ENCODE peak calls at places on chromosomes 4 and X, in nine cellular contexts. A, R, P, Z, D, Y, X, B and O are unnamed samples.

GRCh38 chr4:132504438-132504837 is 644.7 kb upstream of the PCDH10 start:
- DNase-seq in B (no peak), X (no peak), P (no peak), D (no peak), A (no peak), Y (no peak), R (no peak), Z (no peak), O (no peak)

GRCh38 chr4:74056858-74057562 is 18.5 kb upstream of the CXCL3 start:
- DNase-seq in X (no peak), A (no peak), R (peak; percentile 61), B (no peak), Y (peak; percentile 83), D (no peak), P (no peak), Z (no peak), O (peak; percentile 64)

GRCh38 chr4:3184725-3185124 is 64.2 kb upstream of the MSANTD1 start:
- DNase-seq in Z (no peak), X (no peak), Y (no peak), B (no peak), R (no peak), P (no peak), D (no peak), A (no peak), O (no peak)

GRCh38 chrX:41350150-41350975 is 16.4 kb downstream of the DDX3X start:
- DNase-seq in A (no peak), D (no peak), Z (no peak), X (no peak), R (peak; percentile 11), P (no peak), Y (peak; percentile 29), B (no peak), O (no peak)

GRCh38 chr4:48079972-48080391 is 54.1 kb downstream of the TXK start:
- DNase-seq in D (no peak), R (no peak), B (no peak), Z (no peak), P (no peak), Y (no peak), A (no peak), X (no peak), O (peak; percentile 47)

GRCh38 chrX:119389854-119390501 is 9.2 kb upstream of the SLC25A43 start:
- DNase-seq in R (no peak), P (no peak), D (no peak), X (no peak), Z (no peak), A (no peak), Y (no peak), B (no peak), O (no peak)

GRCh38 chrX:3403748-3404147 is 57.3 kb upstream of the MXRA5 start:
- DNase-seq in P (no peak), X (no peak), D (no peak), Z (no peak), Y (peak; percentile 6), R (peak; percentile 13), B (no peak), A (no peak), O (no peak)

GRCh38 chrX:5388087-5388486 is 840.6 kb downstream of the NLGN4X start:
- DNase-seq in D (no peak), Z (no peak), X (no peak), Y (no peak), R (no peak), B (no peak), P (no peak), A (no peak), O (no peak)

GRCh38 chrX:84363674-84364073 is 138.6 kb downstream of the HDX start:
- DNase-seq in A (no peak), X (no peak), Y (no peak), P (no peak), B (no peak), D (no peak), Z (no peak), R (no peak), O (no peak)

GRCh38 chr4:125689839-125690238 is 375.1 kb downstream of the FAT4 start:
- DNase-seq in Z (no peak), X (no peak), A (no peak), R (no peak), D (no peak), P (no peak), Y (no peak), B (no peak), O (no peak)

GRCh38 chrX:75074475-75074874 is 81.6 kb downstream of the ABCB7 start:
- DNase-seq in B (no peak), A (no peak), R (no peak), D (no peak), Y (no peak), X (no peak), Z (no peak), P (no peak), O (no peak)

GRCh38 chrX:91434351-91435168 is at the start of gene PABPC5:
- DNase-seq in R (peak; percentile 87), D (peak; percentile 77), Y (peak; percentile 76), P (peak; percentile 87), B (peak; percentile 2), X (peak; percentile 92), A (peak; percentile 81), Z (peak; percentile 53), O (no peak)

GRCh38 chrX:54357414-54358377 is at the start of gene WNK3:
- DNase-seq in Z (peak; percentile 82), Y (peak; percentile 91), X (peak; percentile 91), A (peak; percentile 87), B (peak; percentile 20), R (peak; percentile 51), P (peak; percentile 71), D (peak; percentile 77), O (peak; percentile 22)

GRCh38 chr4:148778980-148779675 is 336.9 kb upstream of the NR3C2 start:
- DNase-seq in P (no peak), X (no peak), R (no peak), B (no peak), Z (no peak), A (no peak), D (no peak), Y (no peak), O (no peak)

GRCh38 chr4:52076731-52077130 is 25.6 kb downstream of the SPATA18 start:
- DNase-seq in D (no peak), Y (peak; percentile 21), B (no peak), X (peak; percentile 75), Z (peak; percentile 35), A (no peak), P (no peak), R (no peak), O (no peak)

GRCh38 chr4:103498161-103499070 is 221.4 kb downstream of the TACR3 start:
- DNase-seq in Y (peak; percentile 45), P (no peak), R (peak; percentile 18), A (no peak), B (no peak), Z (no peak), X (no peak), D (no peak), O (no peak)

GRCh38 chr4:34939073-34939472 is 1305.2 kb downstream of the ARAP2 start:
- DNase-seq in X (no peak), P (no peak), A (no peak), B (no peak), D (no peak), Z (no peak), R (no peak), Y (no peak), O (no peak)

GRCh38 chr4:156623376-156623775 is 348.2 kb downstream of the PDGFC start:
- DNase-seq in D (no peak), Y (no peak), Z (no peak), P (no peak), A (no peak), R (peak; percentile 21), B (no peak), X (no peak), O (no peak)

GRCh38 chr4:6118201-6118600 is 82.1 kb downstream of the JAKMIP1 start:
- DNase-seq in Y (no peak), D (no peak), X (peak; percentile 16), P (no peak), B (no peak), Z (no peak), R (no peak), A (no peak), O (no peak)

GRCh38 chrX:11423362-11423818 is 130.2 kb downstream of the AMELX start:
- DNase-seq in Z (no peak), R (peak; percentile 29), Y (peak; percentile 80), P (no peak), B (no peak), A (no peak), X (no peak), D (no peak), O (no peak)